ENCODE peak calls at places on chromosome 3, in six cellular contexts. O is AG10803, E is PC-9, R is pancreas, P is breast epithelium, U is heart right ventricle. X is an unnamed sample.

GRCh38 chr3:183554377-183554776 is 1.1 kb downstream of the KLHL6 start:
- DNase-seq in U (no peak), O (no peak), P (no peak), R (no peak), E (no peak), X (peak; percentile 58)

GRCh38 chr3:11601446-11602241 is 42.1 kb downstream of the VGLL4 start:
- DNase-seq in R (no peak), O (peak; percentile 80), E (no peak), U (peak; percentile 75), P (peak; percentile 48), X (peak; percentile 92)

GRCh38 chr3:150961949-150962348 is 10.6 kb downstream of the CLRN1 start:
- DNase-seq in O (no peak), P (no peak), U (no peak), R (no peak), E (no peak), X (no peak)

GRCh38 chr3:49092948-49093852 is 671 bp downstream of the QRICH1 start:
- DNase-seq in R (peak; percentile 56), P (peak; percentile 53), U (peak; percentile 81), O (peak; percentile 74), E (peak; percentile 67), X (peak; percentile 88)

GRCh38 chr3:23659274-23659673 is 146.5 kb upstream of the UBE2E1 start:
- DNase-seq in U (no peak), R (no peak), E (no peak), O (no peak), P (no peak), X (peak; percentile 96)

GRCh38 chr3:152428577-152428976 is 159.8 kb downstream of the MBNL1 start:
- DNase-seq in P (no peak), E (no peak), R (no peak), U (no peak), O (no peak), X (no peak)

GRCh38 chr3:18007980-18008379 is 265.5 kb upstream of the TBC1D5 start:
- DNase-seq in P (no peak), O (no peak), R (no peak), U (no peak), E (no peak), X (no peak)

GRCh38 chr3:195133462-195133861 is 137.5 kb downstream of the XXYLT1 start:
- DNase-seq in O (peak; percentile 94), E (no peak), R (no peak), P (no peak), U (no peak), X (no peak)

GRCh38 chr3:149393355-149394165 is 16.1 kb upstream of the TM4SF1 start:
- DNase-seq in R (peak; percentile 72), P (peak; percentile 62), U (peak; percentile 76), E (peak; percentile 64), O (peak; percentile 77), X (peak; percentile 36)

GRCh38 chr3:177860236-177860635 is 663.0 kb upstream of the TBL1XR1 start:
- DNase-seq in R (no peak), E (no peak), O (no peak), P (no peak), U (no peak), X (no peak)

GRCh38 chr3:194269610-194270145 is 81.5 kb downstream of the CPN2 start:
- DNase-seq in P (peak; percentile 62), O (peak; percentile 44), E (peak; percentile 82), U (peak; percentile 93), R (peak; percentile 53), X (no peak)

GRCh38 chr3:159763466-159764210 is 225.0 kb upstream of the IL12A start:
- DNase-seq in R (peak; percentile 18), O (peak; percentile 83), E (peak; percentile 98), U (peak; percentile 86), P (no peak), X (no peak)

GRCh38 chr3:45154641-45155147 is 8.5 kb upstream of the CDCP1 start:
- DNase-seq in U (no peak), E (peak; percentile 52), O (peak; percentile 58), P (no peak), R (no peak), X (no peak)

GRCh38 chr3:68033850-68034249 is 379.4 kb upstream of the SUCLG2 start:
- DNase-seq in U (no peak), E (no peak), R (no peak), P (no peak), O (no peak), X (no peak)

DNA sequence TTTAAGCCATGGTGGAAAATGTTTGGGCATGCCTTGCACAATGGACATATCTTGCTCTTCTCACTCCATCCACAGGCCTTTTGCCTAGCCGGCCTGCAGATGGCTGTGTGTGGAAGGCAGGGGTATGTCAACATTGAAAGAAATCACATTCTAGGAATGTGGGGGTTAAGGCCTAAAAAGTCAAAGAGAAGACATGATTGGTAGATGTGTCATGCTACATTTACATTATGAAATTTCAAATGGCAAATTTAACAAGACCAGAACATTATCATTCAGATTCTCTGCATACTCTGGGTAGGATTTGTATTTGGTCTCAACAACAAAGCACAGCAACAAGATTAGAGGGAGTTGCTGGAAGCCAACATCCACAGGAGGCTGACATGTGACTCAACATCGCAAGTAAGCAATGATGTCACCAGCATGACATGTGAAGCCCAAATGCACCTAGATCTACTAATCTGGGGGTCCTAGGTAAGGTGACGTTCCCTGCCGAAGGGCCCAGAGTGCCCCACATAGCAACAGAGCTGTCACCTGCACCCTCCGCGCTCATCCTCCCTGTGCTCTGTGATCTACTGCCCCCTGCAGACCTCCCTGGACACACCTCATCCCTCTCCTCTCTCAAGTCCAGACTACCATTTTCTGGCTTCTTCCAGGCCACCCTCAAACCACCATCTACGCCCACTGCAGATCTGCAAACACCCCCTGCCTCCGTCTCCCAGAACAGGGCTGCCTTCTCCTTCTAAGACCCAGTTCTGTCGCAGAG is 39.4 kb downstream of the CLDN18 start:
- DNase-seq in R (no peak), E (no peak), P (no peak), O (peak; percentile 79), U (no peak), X (no peak)
- H3K4me3 ChIP-seq in R (no peak overlapping the region), E (no peak overlapping the region), P (no peak overlapping the region), O (no peak overlapping the region), U (no peak overlapping the region), X (no peak overlapping the region)

GRCh38 chr3:147462856-147463255 is 53.7 kb downstream of the ZIC1 start:
- DNase-seq in R (no peak), U (no peak), O (peak; percentile 30), P (no peak), E (no peak), X (no peak)

DNA sequence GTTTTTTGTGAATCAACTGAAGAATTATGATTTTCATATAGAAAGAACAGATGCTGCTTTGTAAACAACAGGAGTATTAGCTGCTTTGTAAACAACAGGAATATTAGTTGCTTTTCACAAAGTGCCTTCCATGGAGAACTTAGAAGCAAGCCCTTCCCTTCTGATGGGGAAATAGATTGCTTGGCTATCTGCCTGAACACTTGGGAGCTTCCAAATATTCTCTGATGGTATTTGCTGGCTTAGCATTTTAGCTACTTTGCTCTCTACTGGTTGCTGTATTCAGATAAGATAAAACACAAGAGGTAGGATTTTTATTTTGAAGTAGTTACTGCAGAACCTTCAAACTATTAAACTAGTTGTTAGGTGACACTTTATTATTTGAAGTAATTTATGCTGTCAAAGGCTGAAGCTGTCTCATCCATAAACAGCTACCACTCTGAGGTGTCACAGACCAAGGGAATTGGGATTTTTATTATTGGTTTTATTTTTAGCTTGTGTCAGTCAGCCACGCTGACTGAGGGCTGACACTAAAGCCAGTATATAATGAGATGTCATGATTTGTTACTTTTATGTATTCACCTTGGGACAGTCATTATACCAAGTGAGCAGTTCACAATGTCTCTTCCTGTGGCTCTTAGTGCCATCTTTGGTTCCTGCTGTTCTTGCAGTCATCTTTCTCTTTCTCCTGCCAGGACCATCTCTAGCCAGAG is 50.0 kb downstream of the ZIC1 start:
- DNase-seq in E (no peak), U (no peak), O (peak; percentile 3), P (no peak), R (no peak), X (no peak)
- TF ChIP-seq CTCF in E (no peak), U (no peak), O (no peak), P (no peak), R (no peak), X (no peak)

DNA sequence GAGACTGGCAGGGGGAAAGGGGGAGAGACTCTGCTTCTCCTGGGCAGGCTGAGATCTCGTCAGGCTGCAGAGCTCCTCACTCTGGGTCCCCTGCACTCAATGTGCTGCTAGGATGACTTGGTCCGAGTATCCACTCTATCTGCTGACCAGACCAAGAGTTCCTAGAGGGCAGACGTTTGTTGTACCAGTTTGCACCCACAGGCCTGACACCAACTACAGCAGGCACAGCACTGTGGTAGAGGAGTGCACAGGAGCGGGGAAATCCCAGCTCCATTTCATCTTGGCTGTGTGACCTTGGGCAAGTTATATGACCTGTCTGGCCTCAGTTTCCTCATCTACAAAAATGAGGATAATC is 29.0 kb downstream of the CCDC12 start:
- DNase-seq in R (no peak), P (no peak), E (no peak), O (no peak), U (no peak), X (no peak)
- H3K4me3 ChIP-seq in R (no peak overlapping the region), P (no peak overlapping the region), E (no peak overlapping the region), O (no peak overlapping the region), U (no peak overlapping the region), X (no peak overlapping the region)

GRCh38 chr3:161859870-161860450 is 363.4 kb downstream of the OTOL1 start:
- DNase-seq in R (no peak), E (no peak), P (no peak), U (no peak), O (no peak), X (no peak)

GRCh38 chr3:161851941-161852566 is 355.4 kb downstream of the OTOL1 start:
- DNase-seq in E (peak; percentile 64), O (peak; percentile 27), R (peak; percentile 9), P (no peak), U (peak; percentile 10), X (peak; percentile 32)

GRCh38 chr3:161852744-161853143 is 356.1 kb downstream of the OTOL1 start:
- DNase-seq in O (no peak), U (no peak), R (no peak), P (no peak), E (no peak), X (no peak)

GRCh38 chr3:161859057-161859456 is 362.4 kb downstream of the OTOL1 start:
- DNase-seq in U (no peak), O (no peak), E (no peak), R (no peak), P (no peak), X (no peak)

GRCh38 chr3:161854232-161854771 is 357.7 kb downstream of the OTOL1 start:
- DNase-seq in E (peak; percentile 84), U (no peak), R (no peak), P (no peak), O (peak; percentile 58), X (peak; percentile 26)
- TF ChIP-seq CTCF in E (peak; percentile 46), U (no peak), R (no peak), P (no peak), O (peak; percentile 6), X (peak; percentile 77)

DNA sequence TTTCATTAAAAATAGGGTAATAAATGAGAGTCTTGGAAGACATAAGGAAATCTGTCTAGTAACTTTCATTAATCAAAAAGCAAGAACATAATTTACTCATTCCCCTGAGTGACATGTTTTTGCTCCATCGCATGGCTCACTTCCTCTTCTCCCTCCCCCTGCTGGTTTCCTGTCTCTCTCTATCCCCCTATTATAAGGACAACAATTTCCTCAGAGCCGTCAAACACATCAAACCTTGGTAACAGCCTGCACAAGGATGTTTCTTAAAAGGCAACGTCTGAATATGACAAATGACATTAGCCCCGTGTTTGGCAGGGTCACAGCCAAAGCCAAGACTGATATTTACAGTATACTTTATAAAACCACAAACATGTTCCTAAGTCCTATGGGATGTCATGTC is 1149.6 kb downstream of the IGSF11 start:
- DNase-seq in O (no peak), E (no peak), U (no peak), R (no peak), P (no peak), X (peak; percentile 35)
- H3K4me3 ChIP-seq in O (no peak overlapping the region), E (no peak overlapping the region), U (no peak overlapping the region), R (no peak overlapping the region), P (no peak overlapping the region), X (no peak overlapping the region)

X was measured in OCI-LY7.